ENCODE peak calls at places on chromosomes 11 and 22, in four cellular contexts. Q is HepG2, O is K562, S is GM12878. C is an unnamed sample.

GRCh38 chr22:18066181-18066859 is 11.5 kb upstream of the PEX26 start:
- DNase-seq in Q (no peak), O (no peak), S (no peak), C (no peak)

GRCh38 chr11:124837491-124837856 is 27.8 kb upstream of the ROBO3 start:
- DNase-seq in Q (peak), O (peak), S (peak), C (no peak)

GRCh38 chr22:44047891-44048301 is 23.8 kb downstream of the PARVB start:
- DNase-seq in Q (no peak), O (no peak), S (no peak), C (no peak)

GRCh38 chr22:50157976-50158375 is 12.6 kb upstream of the PANX2 start:
- DNase-seq in Q (no peak), O (no peak), S (no peak), C (no peak)

GRCh38 chr11:77122576-77123212 is 5.4 kb upstream of the MYO7A start:
- DNase-seq in Q (no peak), O (no peak), S (no peak), C (no peak)

GRCh38 chr11:58301576-58301975 is 33.5 kb upstream of the OR10W1 start:
- DNase-seq in Q (no peak), O (no peak), S (no peak), C (no peak)

GRCh38 chr11:280762-281485 is 2.7 kb downstream of the NLRP6 start:
- DNase-seq in Q (no peak), O (no peak), S (no peak), C (no peak)

GRCh38 chr22:17369553-17370035 is 334 bp downstream of the CECR2 start:
- DNase-seq in Q (no peak), O (peak), S (no peak), C (peak)

GRCh38 chr11:116792869-116793475 is 1.3 kb upstream of the APOA5 start:
- DNase-seq in Q (no peak), O (no peak), S (no peak), C (no peak)

GRCh38 chr11:102924851-102925380 is 30.6 kb downstream of the MMP13 start:
- DNase-seq in Q (no peak), O (no peak), S (no peak), C (no peak)
- TF ChIP-seq ETV6 in Q (no peak), O (no peak), S (no peak), C (no peak)

GRCh38 chr11:129852125-129852740 is 36.6 kb downstream of the TMEM45B start:
- DNase-seq in Q (no peak), O (no peak), S (no peak), C (no peak)
- TF ChIP-seq CREM in Q (no peak), O (peak), S (no peak), C (no peak)

GRCh38 chr22:45540122-45540521 is 37.4 kb downstream of the FBLN1 start:
- DNase-seq in Q (no peak), O (no peak), S (no peak), C (no peak)

GRCh38 chr22:45535400-45535799 is 32.7 kb downstream of the FBLN1 start:
- DNase-seq in Q (no peak), O (no peak), S (no peak), C (no peak)

GRCh38 chr22:45534339-45535192 is 31.9 kb downstream of the FBLN1 start:
- DNase-seq in Q (no peak), O (no peak), S (no peak), C (no peak)

GRCh38 chr22:45538284-45538683 is 35.6 kb downstream of the FBLN1 start:
- DNase-seq in Q (no peak), O (no peak), S (no peak), C (no peak)

DNA sequence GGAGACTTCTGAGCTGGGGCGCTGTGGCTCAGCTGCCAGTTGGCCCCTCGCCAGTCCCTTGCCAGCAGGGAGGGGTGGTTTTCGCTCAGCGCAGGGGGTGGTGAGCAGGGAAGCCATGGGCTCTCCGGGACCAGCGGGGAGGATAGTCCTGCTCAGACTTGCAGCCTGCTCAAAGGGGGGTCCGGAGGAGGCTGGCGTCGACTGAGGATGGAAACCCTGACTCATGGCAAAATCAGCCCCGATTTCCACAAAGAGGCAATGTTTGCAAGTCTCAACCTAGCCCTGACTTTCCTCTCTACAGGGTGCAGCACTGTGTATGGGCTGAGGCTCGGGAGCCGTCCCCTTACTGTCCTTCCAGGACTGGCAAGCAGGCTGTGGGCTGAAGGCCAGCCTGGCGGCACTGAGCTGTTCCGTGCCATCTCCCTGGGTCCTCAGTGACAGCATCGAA is 35.1 kb downstream of the FBLN1 start:
- DNase-seq in Q (no peak), O (no peak), S (no peak), C (no peak)
- TF ChIP-seq ETV6 in Q (no peak), O (no peak), S (no peak), C (no peak)

GRCh38 chr11:123188508-123189165 is 6.4 kb downstream of the CLMP start:
- DNase-seq in Q (no peak), O (no peak), S (no peak), C (no peak)
- TF ChIP-seq CREM in Q (no peak), O (no peak), S (no peak), C (no peak)

GRCh38 chr22:32815943-32816342 is 14.4 kb downstream of the TIMP3 start:
- DNase-seq in Q (no peak), O (no peak), S (no peak), C (no peak)
- TF ChIP-seq ETV6 in Q (no peak), O (no peak), S (no peak), C (no peak)

GRCh38 chr11:113675003-113675471 is 31.1 kb downstream of the TMPRSS5 start:
- DNase-seq in Q (no peak), O (no peak), S (peak), C (no peak)
- TF ChIP-seq CREM in Q (no peak), O (no peak), S (peak), C (no peak)

DNA sequence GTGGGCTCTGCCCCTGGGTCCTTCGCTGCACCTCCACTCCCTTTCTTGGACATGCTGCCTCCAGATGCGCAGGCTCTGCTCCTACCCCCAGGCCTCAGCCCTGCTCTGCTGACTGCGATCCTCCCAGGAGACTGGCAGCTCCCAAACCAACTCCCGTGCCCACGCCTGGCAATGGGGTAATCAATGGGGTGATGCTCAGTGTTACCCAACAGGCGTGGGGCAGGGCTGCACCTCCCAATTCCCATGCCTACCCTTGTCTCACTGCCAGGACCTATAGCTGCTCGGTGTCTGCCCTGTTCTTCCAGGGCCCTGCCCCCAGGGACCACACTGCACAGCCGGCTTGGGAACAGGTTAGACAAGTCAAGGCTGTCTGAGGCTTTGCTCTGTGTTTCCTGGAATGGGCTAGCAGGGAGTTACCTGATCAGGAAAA is at the start of gene ALDH3B2:
- DNase-seq in Q (no peak), O (no peak), S (no peak), C (no peak)
- TF ChIP-seq ETV6 in Q (no peak), O (no peak), S (no peak), C (no peak)

GRCh38 chr11:119615879-119616190 is 113.2 kb downstream of the NECTIN1 start:
- DNase-seq in Q (no peak), O (no peak), S (no peak), C (no peak)

GRCh38 chr11:119616586-119617342 is 112.2 kb downstream of the NECTIN1 start:
- DNase-seq in Q (no peak), O (no peak), S (no peak), C (no peak)

GRCh38 chr11:119615003-119615878 is 113.8 kb downstream of the NECTIN1 start:
- DNase-seq in Q (peak), O (no peak), S (peak), C (no peak)

GRCh38 chr11:119618208-119618909 is 110.6 kb downstream of the NECTIN1 start:
- DNase-seq in Q (peak), O (no peak), S (no peak), C (no peak)

DNA sequence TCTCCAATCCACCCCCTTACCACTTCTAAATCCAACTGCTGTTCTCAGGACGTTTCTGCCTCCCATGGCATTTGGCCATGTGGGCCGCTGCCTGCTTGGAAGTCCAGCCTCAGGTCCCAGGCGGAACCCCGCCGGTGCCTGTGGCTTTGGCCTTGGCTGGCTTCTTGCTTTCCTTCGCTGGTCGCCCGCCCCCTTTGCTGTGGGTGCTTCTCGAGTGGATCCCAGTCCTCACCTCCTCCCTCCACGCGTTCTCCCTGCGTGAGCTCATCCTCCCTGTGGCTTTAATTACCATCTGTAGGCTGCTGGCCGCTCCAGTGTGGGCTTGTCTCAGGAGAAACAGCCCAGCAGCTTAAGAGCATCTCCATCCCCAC is 111.7 kb downstream of the NECTIN1 start:
- DNase-seq in Q (no peak), O (no peak), S (no peak), C (no peak)
- TF ChIP-seq CREM in Q (no peak), O (no peak), S (no peak), C (no peak)

GRCh38 chr11:11989774-11990744 is 18.4 kb downstream of the DKK3 start:
- DNase-seq in Q (no peak), O (no peak), S (no peak), C (no peak)

GRCh38 chr11:11993814-11994213 is 14.6 kb downstream of the DKK3 start:
- DNase-seq in Q (no peak), O (no peak), S (no peak), C (no peak)

GRCh38 chr11:11995601-11996000 is 12.8 kb downstream of the DKK3 start:
- DNase-seq in Q (no peak), O (no peak), S (no peak), C (no peak)

GRCh38 chr11:11992813-11993212 is 15.6 kb downstream of the DKK3 start:
- DNase-seq in Q (no peak), O (no peak), S (no peak), C (no peak)

GRCh38 chr11:11992257-11992690 is 16.2 kb downstream of the DKK3 start:
- DNase-seq in Q (peak), O (no peak), S (no peak), C (no peak)
- TF ChIP-seq ETV6 in Q (no peak), O (no peak), S (no peak), C (no peak)

C was measured in WTC11.